ENCODE peak calls at places on chromosomes 5 and 9, in four cellular contexts. M, Z, V and C are unnamed samples.

GRCh38 chr5:134547579-134547978 is 22.1 kb downstream of the JADE2 start:
- DNase-seq in M (no peak), Z (no peak), V (no peak), C (no peak)

GRCh38 chr9:129779560-129780190 is 23.3 kb upstream of the TOR1B start:
- DNase-seq in M (no peak), Z (no peak), V (no peak), C (no peak)

GRCh38 chr5:178348356-178349146 is 115.9 kb upstream of the PHYKPL start:
- DNase-seq in M (no peak), Z (no peak), V (no peak), C (no peak)

GRCh38 chr5:125582358-125582757 is 835.9 kb upstream of the ZNF608 start:
- DNase-seq in M (no peak), Z (no peak), V (no peak), C (no peak)

GRCh38 chr9:3261484-3261883 is 264.3 kb downstream of the RFX3 start:
- DNase-seq in M (no peak), Z (no peak), V (no peak), C (no peak)

GRCh38 chr5:41122459-41122858 is 51.3 kb upstream of the MROH2B start:
- DNase-seq in M (peak), Z (no peak), V (no peak), C (peak)

GRCh38 chr9:110282767-110283136 is 26.4 kb upstream of the TXN start:
- DNase-seq in M (no peak), Z (no peak), V (no peak), C (no peak)

GRCh38 chr5:68225188-68225910 is 9.8 kb downstream of the PIK3R1 start:
- DNase-seq in M (no peak), Z (peak), V (no peak), C (no peak)

GRCh38 chr5:138972836-138973235 is 97.7 kb upstream of the LRRTM2 start:
- DNase-seq in M (no peak), Z (no peak), V (no peak), C (no peak)

GRCh38 chr9:94149696-94150095 is 65.4 kb downstream of the PTPDC1 start:
- DNase-seq in M (no peak), Z (no peak), V (no peak), C (no peak)

GRCh38 chr5:82351754-82352145 is 73.6 kb upstream of the RPS23 start:
- DNase-seq in M (peak), Z (peak), V (no peak), C (peak)

GRCh38 chr5:53323943-53324642 is 156.3 kb upstream of the FST start:
- DNase-seq in M (no peak), Z (peak), V (no peak), C (no peak)

GRCh38 chr9:21931428-21931827 is 62.8 kb downstream of the CDKN2A start:
- DNase-seq in M (no peak), Z (no peak), V (no peak), C (no peak)

GRCh38 chr5:161851691-161852299 is 3.9 kb downstream of the GABRA1 start:
- DNase-seq in M (no peak), Z (no peak), V (no peak), C (peak)

GRCh38 chr9:21081451-21081850 is 3.7 kb upstream of the IFNB1 start:
- DNase-seq in M (no peak), Z (no peak), V (no peak), C (no peak)

GRCh38 chr5:7392401-7393024 is 3.4 kb upstream of the ADCY2 start:
- DNase-seq in M (no peak), Z (peak), V (peak), C (peak)

GRCh38 chr5:72556351-72557146 is 49.3 kb upstream of the ZNF366 start:
- DNase-seq in M (no peak), Z (peak), V (peak), C (no peak)

GRCh38 chr9:81389569-81389993 is 299.8 kb downstream of the TLE1 start:
- DNase-seq in M (no peak), Z (peak), V (no peak), C (peak)

GRCh38 chr5:135491552-135492318 is 39.6 kb upstream of the TIFAB start:
- DNase-seq in M (peak), Z (peak), V (no peak), C (no peak)

DNA sequence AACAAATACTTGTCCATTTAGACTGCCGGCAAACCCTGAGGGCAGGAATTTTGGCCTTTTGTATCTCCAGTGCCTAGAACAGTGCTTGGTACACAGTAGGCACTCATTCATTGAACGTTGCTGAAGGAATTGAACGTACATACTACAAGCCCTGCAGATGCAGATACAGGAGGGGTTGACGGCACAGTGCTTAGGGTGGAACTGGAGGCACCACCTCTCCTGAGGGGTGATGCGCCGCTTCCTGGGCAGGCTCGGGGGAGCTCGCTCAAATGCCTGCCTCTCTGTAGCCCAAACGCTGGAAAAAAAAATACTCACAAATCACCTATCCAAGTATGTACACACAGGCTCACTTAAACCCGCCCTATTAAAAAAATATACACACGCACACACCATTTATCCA is 594 bp upstream of the COMMD10 start:
- DNase-seq in M (peak), Z (no peak), V (no peak), C (peak)
- TF ChIP-seq JUND in M (no peak), Z (no peak), V (no peak), C (no peak)

DNA sequence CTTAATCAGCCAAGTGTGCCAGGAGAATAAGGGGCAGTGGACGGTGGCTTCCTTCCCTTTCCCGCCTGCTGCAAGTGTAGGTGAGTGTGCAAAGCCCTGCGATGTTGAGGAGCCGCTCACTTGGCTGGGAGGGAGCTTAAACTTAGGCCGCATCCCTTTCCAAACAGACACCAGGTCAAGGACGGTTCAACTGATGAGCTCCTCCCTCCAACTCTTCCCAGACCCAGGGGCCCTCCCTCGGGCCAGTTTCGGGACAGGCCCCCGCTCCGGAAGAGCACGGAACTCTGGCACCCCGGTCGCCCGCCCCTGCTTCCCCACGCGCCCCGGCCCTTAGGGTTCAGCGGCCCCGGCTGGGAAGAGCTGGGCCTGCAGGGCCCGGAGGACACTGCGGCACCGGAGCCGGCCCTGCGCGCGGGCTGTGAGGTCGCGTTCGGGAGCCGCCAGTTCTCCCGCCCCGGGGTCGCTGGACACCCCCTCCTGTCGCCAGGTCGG is 481 bp downstream of the MRPL36 start:
- DNase-seq in M (no peak), Z (peak), V (no peak), C (no peak)
- TF ChIP-seq JUND in M (no peak), Z (no peak), V (no peak), C (no peak)

DNA sequence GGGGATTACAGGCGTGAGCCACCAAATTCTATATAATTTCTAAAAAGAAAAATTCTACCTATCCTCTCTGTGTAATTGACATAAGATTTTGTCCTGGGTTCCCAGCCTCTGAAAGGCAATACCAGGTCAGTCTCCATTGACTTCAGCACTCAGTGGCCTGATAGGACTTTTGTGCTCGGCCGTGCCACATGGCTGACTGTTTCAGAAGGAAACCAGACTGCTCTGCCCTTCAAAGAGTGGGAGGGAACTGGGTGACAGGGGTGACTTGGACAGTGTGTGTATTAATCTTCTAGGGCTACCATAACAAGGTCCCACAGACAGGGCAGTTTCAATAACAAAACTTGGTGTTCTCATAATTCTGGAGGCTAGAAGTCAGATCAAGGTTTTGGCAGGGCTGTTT is 43.0 kb downstream of the ARHGAP26 start:
- DNase-seq in M (no peak), Z (no peak), V (no peak), C (no peak)
- TF ChIP-seq JUND in M (no peak), Z (no peak), V (no peak), C (no peak)

DNA sequence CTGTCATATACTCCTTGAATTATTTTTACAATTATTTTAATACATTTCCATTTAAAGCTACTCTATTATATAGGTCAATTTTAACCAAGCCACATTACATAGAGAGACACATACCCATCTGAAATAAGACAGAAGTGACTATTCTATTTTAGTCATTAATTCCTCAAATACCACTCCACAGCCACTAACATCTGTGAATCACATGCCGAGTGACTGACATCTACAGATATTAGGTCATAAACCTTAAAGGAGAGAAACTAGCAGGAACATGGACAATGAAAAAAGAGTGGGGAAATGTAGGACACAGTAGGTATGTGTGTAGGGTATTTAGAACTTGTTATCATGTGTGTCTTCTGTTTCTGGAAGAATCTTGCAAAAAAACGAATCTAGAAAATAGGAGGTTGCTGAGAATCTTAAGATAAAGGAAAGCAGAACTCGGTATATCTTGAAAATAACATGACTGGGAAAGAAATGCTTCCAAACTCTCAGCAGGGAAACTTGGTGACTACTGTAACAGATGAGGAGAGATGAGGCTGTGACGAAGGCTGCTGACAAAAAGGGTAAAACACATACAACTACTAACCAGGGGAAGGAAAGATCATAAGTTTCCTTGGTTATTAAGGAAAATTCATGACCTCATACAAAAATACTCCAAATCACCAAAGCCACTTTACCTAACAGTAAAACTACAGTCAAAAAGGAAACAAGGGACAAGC is 84.6 kb downstream of the PLPP1 start:
- DNase-seq in M (no peak), Z (no peak), V (no peak), C (no peak)
- TF ChIP-seq JUND in M (no peak), Z (no peak), V (no peak), C (no peak)

GRCh38 chr9:133935328-133936040 is 56.6 kb downstream of the VAV2 start:
- DNase-seq in M (peak), Z (no peak), V (no peak), C (no peak)
- TF ChIP-seq JUND in M (no peak), Z (no peak), V (no peak), C (no peak)

GRCh38 chr5:57891443-57891842 is 408.8 kb upstream of the ACTBL2 start:
- DNase-seq in M (no peak), Z (no peak), V (no peak), C (no peak)
- TF ChIP-seq JUND in M (no peak), Z (no peak), V (no peak), C (no peak)

GRCh38 chr5:14748180-14748900 is 83.8 kb downstream of the OTULIN start:
- DNase-seq in M (no peak), Z (no peak), V (no peak), C (no peak)
- TF ChIP-seq JUND in M (no peak), Z (no peak), V (no peak), C (no peak)

GRCh38 chr5:181234116-181234454 is 9.6 kb downstream of the RACK1 start:
- DNase-seq in M (no peak), Z (no peak), V (no peak), C (no peak)
- TF ChIP-seq JUND in M (no peak), Z (no peak), V (no peak), C (no peak)

GRCh38 chr5:172506921-172507320 is 52.6 kb upstream of the SH3PXD2B start:
- DNase-seq in M (no peak), Z (no peak), V (no peak), C (no peak)
- TF ChIP-seq JUND in M (no peak), Z (no peak), V (no peak), C (no peak)